ENCODE peak calls at places on chromosomes 12 and 14, in six cellular contexts. One of them, this sample, is unnamed.

GRCh38 chr12:120538281-120539156 is 4.4 kb downstream of the RNF10 start:
- DNase-seq in IMR-90: peak
- DNase-seq in H9: no peak
- DNase-seq in mesenchymal stem cell: peak
- DNase-seq in H1: no peak
- DNase-seq in trophoblast cell: peak
- DNase-seq in this sample: no peak

GRCh38 chr12:47748899-47749298 is 9.8 kb downstream of the RAPGEF3 start:
- DNase-seq in IMR-90: no peak
- DNase-seq in H9: no peak
- DNase-seq in mesenchymal stem cell: no peak
- DNase-seq in H1: no peak
- DNase-seq in trophoblast cell: no peak
- DNase-seq in this sample: no peak

GRCh38 chr12:116708826-116709756 is 28.8 kb downstream of the SPRING1 start:
- DNase-seq in IMR-90: peak
- DNase-seq in H9: peak
- DNase-seq in mesenchymal stem cell: peak
- DNase-seq in H1: no peak
- DNase-seq in trophoblast cell: peak
- DNase-seq in this sample: peak

GRCh38 chr12:83224012-83224411 is 537.3 kb downstream of the TMTC2 start:
- DNase-seq in IMR-90: no peak
- DNase-seq in H9: no peak
- DNase-seq in mesenchymal stem cell: no peak
- DNase-seq in H1: no peak
- DNase-seq in trophoblast cell: no peak
- DNase-seq in this sample: no peak

GRCh38 chr12:18294889-18295288 is 33.6 kb downstream of the PIK3C2G start:
- DNase-seq in IMR-90: no peak
- DNase-seq in H9: no peak
- DNase-seq in mesenchymal stem cell: no peak
- DNase-seq in H1: no peak
- DNase-seq in trophoblast cell: no peak
- DNase-seq in this sample: no peak

GRCh38 chr12:26056335-26056734 is 68.5 kb downstream of the BHLHE41 start:
- DNase-seq in IMR-90: peak
- DNase-seq in H9: no peak
- DNase-seq in mesenchymal stem cell: no peak
- DNase-seq in H1: no peak
- DNase-seq in trophoblast cell: no peak
- DNase-seq in this sample: no peak

GRCh38 chr12:95624544-95624943 is 73.3 kb upstream of the USP44 start:
- DNase-seq in IMR-90: peak
- DNase-seq in H9: no peak
- DNase-seq in mesenchymal stem cell: no peak
- DNase-seq in H1: no peak
- DNase-seq in trophoblast cell: peak
- DNase-seq in this sample: peak

GRCh38 chr14:102316048-102316745 is 3.3 kb upstream of the ZNF839 start:
- DNase-seq in IMR-90: peak
- DNase-seq in H9: no peak
- DNase-seq in mesenchymal stem cell: peak
- DNase-seq in H1: no peak
- DNase-seq in trophoblast cell: peak
- DNase-seq in this sample: no peak

GRCh38 chr14:76430017-76430416 is 54.1 kb downstream of the ESRRB start:
- DNase-seq in IMR-90: no peak
- DNase-seq in H9: no peak
- DNase-seq in mesenchymal stem cell: no peak
- DNase-seq in H1: no peak
- DNase-seq in trophoblast cell: no peak
- DNase-seq in this sample: no peak

GRCh38 chr12:68040450-68041075 is 51.3 kb downstream of the IFNG-AS1 start:
- DNase-seq in IMR-90: peak
- DNase-seq in H9: peak
- DNase-seq in mesenchymal stem cell: peak
- DNase-seq in H1: peak
- DNase-seq in trophoblast cell: peak
- DNase-seq in this sample: peak

GRCh38 chr12:124871297-124871696 is 7.6 kb upstream of the SCARB1 start:
- DNase-seq in IMR-90: no peak
- DNase-seq in H9: no peak
- DNase-seq in mesenchymal stem cell: no peak
- DNase-seq in H1: no peak
- DNase-seq in trophoblast cell: peak
- DNase-seq in this sample: no peak

GRCh38 chr12:85626031-85626781 is 210.0 kb downstream of the RASSF9 start:
- DNase-seq in IMR-90: peak
- DNase-seq in H9: no peak
- DNase-seq in mesenchymal stem cell: peak
- DNase-seq in H1: no peak
- DNase-seq in trophoblast cell: no peak
- DNase-seq in this sample: no peak
- H3K14ac ChIP-seq in IMR-90: no peak
- H3K14ac ChIP-seq in H9: no peak
- H3K14ac ChIP-seq in mesenchymal stem cell: no peak
- H3K14ac ChIP-seq in H1: no peak
- H3K14ac ChIP-seq in trophoblast cell: no peak
- H3K14ac ChIP-seq in this sample: no peak

DNA sequence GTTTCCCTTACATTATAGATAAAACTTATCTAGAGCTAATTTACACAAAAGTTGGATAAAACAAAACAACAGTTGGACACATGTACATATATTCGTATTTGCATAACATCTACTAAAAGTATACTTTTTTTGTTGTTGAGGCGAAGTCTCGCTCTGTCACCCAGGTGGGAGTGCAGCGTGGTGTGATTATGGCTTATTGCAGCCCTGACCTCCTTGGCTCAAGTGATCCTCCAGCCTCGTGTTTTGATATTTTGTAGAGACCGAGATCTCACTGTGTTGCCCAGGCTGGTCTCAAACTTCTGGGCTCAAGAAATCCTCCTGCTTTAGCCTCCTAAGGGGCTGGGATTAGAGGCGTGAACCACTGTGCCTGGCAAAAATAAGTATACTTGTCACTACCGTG is 9.4 kb downstream of the SYNE2 start:
- DNase-seq in IMR-90: no peak
- DNase-seq in H9: no peak
- DNase-seq in mesenchymal stem cell: no peak
- DNase-seq in H1: no peak
- DNase-seq in trophoblast cell: no peak
- DNase-seq in this sample: no peak
- H3K14ac ChIP-seq in IMR-90: no peak
- H3K14ac ChIP-seq in H9: no peak
- H3K14ac ChIP-seq in mesenchymal stem cell: no peak
- H3K14ac ChIP-seq in H1: no peak
- H3K14ac ChIP-seq in trophoblast cell: no peak
- H3K14ac ChIP-seq in this sample: no peak

DNA sequence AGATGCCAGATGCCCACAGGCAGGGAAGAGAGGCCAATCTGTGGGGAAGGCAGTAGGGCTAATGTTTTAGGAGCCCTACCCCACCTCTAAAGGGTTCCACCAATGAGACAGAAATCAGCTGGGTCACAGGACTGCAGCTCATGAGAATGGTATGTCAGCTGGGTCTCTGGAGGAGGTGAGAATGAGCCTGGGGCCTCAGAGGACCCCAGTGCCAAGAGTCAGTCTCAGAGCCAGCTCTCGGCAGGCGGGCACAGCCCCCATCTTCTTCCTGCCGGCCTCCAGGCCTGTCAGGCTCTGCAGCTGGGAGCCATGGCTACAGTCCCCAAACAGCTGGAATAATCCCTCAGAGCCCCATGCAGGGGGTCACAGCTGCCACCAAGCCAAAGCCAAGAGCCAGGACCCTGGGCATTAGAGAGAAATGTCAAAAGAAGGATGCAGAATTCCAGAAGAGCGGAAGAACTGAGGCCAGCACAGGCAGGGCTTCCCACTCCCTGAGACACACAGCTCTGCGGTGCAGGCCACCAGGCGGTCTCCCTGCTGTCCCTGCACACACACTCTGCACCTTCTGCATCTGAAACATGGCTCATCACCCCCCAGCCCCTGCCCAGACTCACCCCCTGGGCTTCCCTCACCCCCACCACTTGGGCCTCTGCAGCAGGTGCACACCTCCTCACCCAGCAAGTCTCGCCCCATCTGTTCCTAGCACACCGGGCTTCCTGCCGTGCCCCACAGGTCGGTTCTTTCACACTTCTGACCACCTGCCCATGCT is 26.0 kb downstream of the ITPK1 start:
- DNase-seq in IMR-90: no peak
- DNase-seq in H9: no peak
- DNase-seq in mesenchymal stem cell: no peak
- DNase-seq in H1: no peak
- DNase-seq in trophoblast cell: no peak
- DNase-seq in this sample: no peak
- H3K14ac ChIP-seq in IMR-90: no peak
- H3K14ac ChIP-seq in H9: no peak
- H3K14ac ChIP-seq in mesenchymal stem cell: no peak
- H3K14ac ChIP-seq in H1: no peak
- H3K14ac ChIP-seq in trophoblast cell: no peak
- H3K14ac ChIP-seq in this sample: no peak

GRCh38 chr12:128856791-128857078 is 3.5 kb downstream of the GLT1D1 start:
- DNase-seq in IMR-90: no peak
- DNase-seq in H9: no peak
- DNase-seq in mesenchymal stem cell: no peak
- DNase-seq in H1: no peak
- DNase-seq in trophoblast cell: no peak
- DNase-seq in this sample: no peak

GRCh38 chr12:128853321-128854197 is at the start of gene GLT1D1:
- DNase-seq in IMR-90: no peak
- DNase-seq in H9: peak
- DNase-seq in mesenchymal stem cell: no peak
- DNase-seq in H1: peak
- DNase-seq in trophoblast cell: no peak
- DNase-seq in this sample: peak

GRCh38 chr12:128856035-128856790 is 2.9 kb downstream of the GLT1D1 start:
- DNase-seq in IMR-90: no peak
- DNase-seq in H9: no peak
- DNase-seq in mesenchymal stem cell: no peak
- DNase-seq in H1: no peak
- DNase-seq in trophoblast cell: no peak
- DNase-seq in this sample: no peak

GRCh38 chr12:128859311-128859710 is 6.0 kb downstream of the GLT1D1 start:
- DNase-seq in IMR-90: no peak
- DNase-seq in H9: no peak
- DNase-seq in mesenchymal stem cell: no peak
- DNase-seq in H1: no peak
- DNase-seq in trophoblast cell: no peak
- DNase-seq in this sample: no peak

DNA sequence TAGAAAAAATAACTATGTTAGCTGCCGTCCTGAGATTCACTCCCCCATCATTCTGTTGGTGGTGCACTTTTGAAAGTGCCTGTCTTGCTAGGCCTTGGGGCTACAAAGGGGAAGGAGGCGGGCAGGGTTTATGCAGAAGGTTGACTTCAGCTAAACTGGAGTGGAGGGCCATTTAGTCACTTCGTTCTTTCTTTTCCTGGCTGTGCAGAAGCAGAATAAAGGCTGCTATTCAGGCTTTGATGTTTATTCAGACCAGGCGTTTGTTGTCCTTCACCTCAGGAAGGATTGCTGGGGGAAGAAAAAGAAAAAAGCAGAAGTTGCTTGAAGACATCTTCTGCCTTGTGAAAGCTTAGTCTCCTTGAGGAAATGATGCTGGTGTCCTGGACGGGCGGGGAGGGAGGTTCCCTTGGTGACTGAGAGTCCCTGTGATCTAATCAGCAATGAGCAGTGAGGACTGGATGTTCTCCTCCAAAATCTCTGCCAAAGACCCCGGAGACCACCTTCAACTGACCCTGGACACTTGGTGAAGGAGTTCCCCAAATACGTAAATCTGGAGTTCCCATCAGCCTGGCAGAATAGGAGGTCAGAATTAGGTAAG is 4.0 kb downstream of the GLT1D1 start:
- DNase-seq in IMR-90: no peak
- DNase-seq in H9: no peak
- DNase-seq in mesenchymal stem cell: no peak
- DNase-seq in H1: no peak
- DNase-seq in trophoblast cell: no peak
- DNase-seq in this sample: no peak
- H3K14ac ChIP-seq in IMR-90: no peak
- H3K14ac ChIP-seq in H9: no peak
- H3K14ac ChIP-seq in mesenchymal stem cell: no peak
- H3K14ac ChIP-seq in H1: no peak
- H3K14ac ChIP-seq in trophoblast cell: no peak
- H3K14ac ChIP-seq in this sample: no peak

GRCh38 chr12:108126990-108127468 is 2.1 kb upstream of the WSCD2 start:
- DNase-seq in IMR-90: no peak
- DNase-seq in H9: no peak
- DNase-seq in mesenchymal stem cell: no peak
- DNase-seq in H1: no peak
- DNase-seq in trophoblast cell: no peak
- DNase-seq in this sample: no peak
- H3K14ac ChIP-seq in IMR-90: no peak
- H3K14ac ChIP-seq in H9: no peak
- H3K14ac ChIP-seq in mesenchymal stem cell: no peak
- H3K14ac ChIP-seq in H1: no peak
- H3K14ac ChIP-seq in trophoblast cell: no peak
- H3K14ac ChIP-seq in this sample: no peak

GRCh38 chr14:72597834-72598233 is 296.1 kb downstream of the DPF3 start:
- DNase-seq in IMR-90: no peak
- DNase-seq in H9: no peak
- DNase-seq in mesenchymal stem cell: no peak
- DNase-seq in H1: no peak
- DNase-seq in trophoblast cell: no peak
- DNase-seq in this sample: no peak

GRCh38 chr14:72598328-72598727 is 295.6 kb downstream of the DPF3 start:
- DNase-seq in IMR-90: no peak
- DNase-seq in H9: no peak
- DNase-seq in mesenchymal stem cell: no peak
- DNase-seq in H1: no peak
- DNase-seq in trophoblast cell: no peak
- DNase-seq in this sample: no peak

GRCh38 chr14:72594099-72594901 is 299.6 kb downstream of the DPF3 start:
- DNase-seq in IMR-90: no peak
- DNase-seq in H9: no peak
- DNase-seq in mesenchymal stem cell: no peak
- DNase-seq in H1: no peak
- DNase-seq in trophoblast cell: no peak
- DNase-seq in this sample: no peak

GRCh38 chr14:72591401-72591800 is 302.5 kb downstream of the DPF3 start:
- DNase-seq in IMR-90: no peak
- DNase-seq in H9: no peak
- DNase-seq in mesenchymal stem cell: no peak
- DNase-seq in H1: no peak
- DNase-seq in trophoblast cell: no peak
- DNase-seq in this sample: no peak

GRCh38 chr14:72595152-72595551 is 298.7 kb downstream of the DPF3 start:
- DNase-seq in IMR-90: no peak
- DNase-seq in H9: no peak
- DNase-seq in mesenchymal stem cell: no peak
- DNase-seq in H1: no peak
- DNase-seq in trophoblast cell: no peak
- DNase-seq in this sample: no peak
- H3K14ac ChIP-seq in IMR-90: no peak
- H3K14ac ChIP-seq in H9: no peak
- H3K14ac ChIP-seq in mesenchymal stem cell: no peak
- H3K14ac ChIP-seq in H1: no peak
- H3K14ac ChIP-seq in trophoblast cell: no peak
- H3K14ac ChIP-seq in this sample: no peak